ENCODE peak calls at places on chromosomes 11 and 22, in six cellular contexts. One of them, this sample, is unnamed.

GRCh38 chr11:35897019-35897418 is 46.8 kb upstream of the LDLRAD3 start:
- DNase-seq in lower lobe of right lung: no peak
- DNase-seq in left lung: no peak
- DNase-seq in Caco-2: no peak
- DNase-seq in HFF-Myc: no peak
- DNase-seq in psoas muscle: no peak
- DNase-seq in this sample: no peak

GRCh38 chr11:131137046-131137445 is 220.8 kb upstream of the SNX19 start:
- DNase-seq in lower lobe of right lung: no peak
- DNase-seq in HFF-Myc: no peak
- DNase-seq in Caco-2: no peak
- DNase-seq in psoas muscle: no peak
- DNase-seq in left lung: no peak
- DNase-seq in this sample: no peak

GRCh38 chr11:46889251-46889650 is 29.1 kb downstream of the LRP4 start:
- DNase-seq in Caco-2: no peak
- DNase-seq in lower lobe of right lung: no peak
- DNase-seq in psoas muscle: no peak
- DNase-seq in left lung: no peak
- DNase-seq in HFF-Myc: no peak
- DNase-seq in this sample: no peak

GRCh38 chr11:2562181-2562581 is 117.4 kb downstream of the KCNQ1 start:
- DNase-seq in Caco-2: no peak
- DNase-seq in left lung: peak; percentile 72
- DNase-seq in lower lobe of right lung: peak; percentile 44
- DNase-seq in psoas muscle: peak; percentile 36
- DNase-seq in HFF-Myc: no peak
- DNase-seq in this sample: no peak

GRCh38 chr22:46801826-46802607 is 39.6 kb downstream of the TBC1D22A start:
- DNase-seq in Caco-2: no peak
- DNase-seq in psoas muscle: no peak
- DNase-seq in lower lobe of right lung: peak; percentile 72
- DNase-seq in left lung: peak; percentile 65
- DNase-seq in HFF-Myc: no peak
- DNase-seq in this sample: no peak

GRCh38 chr22:33803371-33803770 is 116.9 kb downstream of the LARGE1 start:
- DNase-seq in psoas muscle: no peak
- DNase-seq in Caco-2: no peak
- DNase-seq in HFF-Myc: peak; percentile 62
- DNase-seq in lower lobe of right lung: no peak
- DNase-seq in left lung: no peak
- DNase-seq in this sample: no peak

GRCh38 chr11:71979582-71979981 is 19.1 kb upstream of the IL18BP start:
- DNase-seq in left lung: no peak
- DNase-seq in Caco-2: no peak
- DNase-seq in psoas muscle: no peak
- DNase-seq in lower lobe of right lung: no peak
- DNase-seq in HFF-Myc: no peak
- DNase-seq in this sample: no peak

GRCh38 chr11:116984186-116984585 is 114.0 kb downstream of the SIK3 start:
- DNase-seq in lower lobe of right lung: no peak
- DNase-seq in psoas muscle: no peak
- DNase-seq in HFF-Myc: no peak
- DNase-seq in left lung: no peak
- DNase-seq in Caco-2: no peak
- DNase-seq in this sample: no peak

GRCh38 chr11:134524201-134524600 is 112.2 kb upstream of the B3GAT1 start:
- DNase-seq in HFF-Myc: no peak
- DNase-seq in lower lobe of right lung: peak; percentile 26
- DNase-seq in psoas muscle: peak; percentile 11
- DNase-seq in Caco-2: no peak
- DNase-seq in left lung: peak; percentile 34
- DNase-seq in this sample: no peak

GRCh38 chr11:7918141-7918540 is 12.9 kb downstream of the OR10A6 start:
- DNase-seq in HFF-Myc: no peak
- DNase-seq in Caco-2: no peak
- DNase-seq in lower lobe of right lung: no peak
- DNase-seq in psoas muscle: no peak
- DNase-seq in left lung: no peak
- DNase-seq in this sample: no peak

GRCh38 chr11:44509291-44509690 is 56.2 kb upstream of the CD82 start:
- DNase-seq in HFF-Myc: no peak
- DNase-seq in Caco-2: no peak
- DNase-seq in lower lobe of right lung: no peak
- DNase-seq in left lung: no peak
- DNase-seq in psoas muscle: no peak
- DNase-seq in this sample: no peak

GRCh38 chr11:122002926-122003325 is 113.1 kb downstream of the BLID start:
- DNase-seq in HFF-Myc: no peak
- DNase-seq in Caco-2: no peak
- DNase-seq in psoas muscle: no peak
- DNase-seq in lower lobe of right lung: no peak
- DNase-seq in left lung: no peak
- DNase-seq in this sample: no peak

GRCh38 chr11:130522284-130522961 is 74.0 kb downstream of the ADAMTS15 start:
- DNase-seq in lower lobe of right lung: peak; percentile 82
- DNase-seq in psoas muscle: peak; percentile 96
- DNase-seq in Caco-2: peak; percentile 62
- DNase-seq in HFF-Myc: peak; percentile 42
- DNase-seq in left lung: peak; percentile 86
- DNase-seq in this sample: no peak

GRCh38 chr11:14764899-14765527 is 121.4 kb downstream of the PDE3B start:
- DNase-seq in HFF-Myc: no peak
- DNase-seq in lower lobe of right lung: no peak
- DNase-seq in psoas muscle: no peak
- DNase-seq in Caco-2: no peak
- DNase-seq in left lung: no peak
- DNase-seq in this sample: peak; percentile 63

GRCh38 chr11:73983764-73984543 is 1.3 kb upstream of the UCP2 start:
- DNase-seq in lower lobe of right lung: no peak
- DNase-seq in Caco-2: peak; percentile 59
- DNase-seq in HFF-Myc: no peak
- DNase-seq in psoas muscle: peak; percentile 43
- DNase-seq in left lung: no peak
- DNase-seq in this sample: no peak

GRCh38 chr11:116990061-116990473 is 108.2 kb downstream of the SIK3 start:
- DNase-seq in psoas muscle: no peak
- DNase-seq in lower lobe of right lung: no peak
- DNase-seq in HFF-Myc: no peak
- DNase-seq in left lung: no peak
- DNase-seq in Caco-2: peak; percentile 51
- DNase-seq in this sample: no peak

GRCh38 chr11:61793084-61793828 is 545 bp downstream of the FEN1 start:
- DNase-seq in Caco-2: peak; percentile 35
- DNase-seq in lower lobe of right lung: no peak
- DNase-seq in HFF-Myc: no peak
- DNase-seq in left lung: no peak
- DNase-seq in psoas muscle: peak; percentile 44
- DNase-seq in this sample: no peak

GRCh38 chr11:61792310-61793083 is at the start of the genes FEN1 and TMEM258:
- DNase-seq in lower lobe of right lung: peak; percentile 95
- DNase-seq in psoas muscle: peak; percentile 94
- DNase-seq in HFF-Myc: peak; percentile 77
- DNase-seq in Caco-2: peak; percentile 90
- DNase-seq in left lung: peak; percentile 99
- DNase-seq in this sample: peak; percentile 94

GRCh38 chr11:61794579-61794978 is 1.9 kb downstream of the FEN1 start:
- DNase-seq in psoas muscle: no peak
- DNase-seq in lower lobe of right lung: no peak
- DNase-seq in left lung: no peak
- DNase-seq in HFF-Myc: no peak
- DNase-seq in Caco-2: no peak
- DNase-seq in this sample: no peak

GRCh38 chr11:61793829-61794204 is 1.1 kb downstream of the FEN1 start:
- DNase-seq in lower lobe of right lung: no peak
- DNase-seq in psoas muscle: peak; percentile 11
- DNase-seq in HFF-Myc: no peak
- DNase-seq in left lung: no peak
- DNase-seq in Caco-2: no peak
- DNase-seq in this sample: no peak

GRCh38 chr11:61791737-61792309 is 576 bp downstream of the TMEM258 start:
- DNase-seq in Caco-2: peak; percentile 75
- DNase-seq in left lung: no peak
- DNase-seq in lower lobe of right lung: peak; percentile 68
- DNase-seq in psoas muscle: peak; percentile 74
- DNase-seq in HFF-Myc: peak; percentile 73
- DNase-seq in this sample: peak; percentile 79
- TF ChIP-seq CTCF in Caco-2: peak; percentile 10
- TF ChIP-seq CTCF in left lung: no peak
- TF ChIP-seq CTCF in lower lobe of right lung: no peak
- TF ChIP-seq CTCF in psoas muscle: no peak
- TF ChIP-seq CTCF in HFF-Myc: no peak
- TF ChIP-seq CTCF in this sample: no peak

GRCh38 chr11:85961130-85961529 is 105.9 kb downstream of the CCDC83 start:
- DNase-seq in lower lobe of right lung: no peak
- DNase-seq in HFF-Myc: no peak
- DNase-seq in psoas muscle: no peak
- DNase-seq in Caco-2: no peak
- DNase-seq in left lung: no peak
- DNase-seq in this sample: no peak
- TF ChIP-seq CTCF in lower lobe of right lung: no peak
- TF ChIP-seq CTCF in HFF-Myc: no peak
- TF ChIP-seq CTCF in psoas muscle: no peak
- TF ChIP-seq CTCF in Caco-2: no peak
- TF ChIP-seq CTCF in left lung: no peak
- TF ChIP-seq CTCF in this sample: no peak

GRCh38 chr11:45804806-45805304 is at the start of gene SLC35C1:
- DNase-seq in Caco-2: peak; percentile 99
- DNase-seq in lower lobe of right lung: peak; percentile 98
- DNase-seq in psoas muscle: peak; percentile 98
- DNase-seq in HFF-Myc: peak; percentile 62
- DNase-seq in left lung: peak; percentile 100
- DNase-seq in this sample: peak; percentile 98
- TF ChIP-seq CTCF in Caco-2: peak; percentile 13
- TF ChIP-seq CTCF in lower lobe of right lung: peak; percentile 30
- TF ChIP-seq CTCF in psoas muscle: no peak
- TF ChIP-seq CTCF in HFF-Myc: no peak
- TF ChIP-seq CTCF in left lung: peak; percentile 7
- TF ChIP-seq CTCF in this sample: no peak

DNA sequence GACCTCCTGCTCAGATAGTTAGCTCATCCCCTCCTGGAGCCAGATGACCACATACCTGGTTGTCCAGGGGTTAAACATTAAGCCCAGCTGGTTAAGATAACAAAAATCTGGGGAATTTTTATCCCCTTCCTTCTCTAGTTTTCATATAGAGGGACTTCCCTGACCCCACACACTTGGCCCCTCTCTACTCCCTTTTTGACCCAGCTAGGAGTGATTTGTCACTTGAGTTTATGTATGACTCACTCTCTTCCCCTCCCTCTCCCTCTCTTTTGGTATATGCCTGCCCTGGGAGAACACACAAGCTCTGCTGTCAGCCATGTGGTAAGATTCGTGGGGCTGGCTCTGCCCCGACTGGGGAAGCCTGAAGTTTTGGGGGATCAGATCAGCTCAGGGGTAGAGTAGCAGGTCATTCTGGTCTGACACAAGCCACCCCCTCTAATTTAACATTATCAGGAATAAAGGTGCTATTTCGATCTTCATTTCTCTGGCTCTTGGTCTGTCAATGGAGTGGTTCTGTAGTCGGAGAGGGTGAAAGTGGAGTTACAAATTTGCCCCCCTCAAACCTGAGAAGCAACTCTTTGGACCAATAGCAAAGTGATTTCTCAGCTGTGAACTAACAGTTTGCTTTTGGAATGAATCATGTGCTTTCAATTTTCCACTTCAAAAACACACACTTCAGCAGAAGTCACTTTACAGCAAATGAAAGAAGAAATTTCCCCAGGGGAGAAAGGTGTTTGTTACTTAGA is 415.3 kb upstream of the CADM1 start:
- DNase-seq in lower lobe of right lung: no peak
- DNase-seq in Caco-2: peak; percentile 18
- DNase-seq in HFF-Myc: no peak
- DNase-seq in psoas muscle: no peak
- DNase-seq in left lung: no peak
- DNase-seq in this sample: peak; percentile 18
- TF ChIP-seq CTCF in lower lobe of right lung: no peak
- TF ChIP-seq CTCF in Caco-2: no peak
- TF ChIP-seq CTCF in HFF-Myc: no peak
- TF ChIP-seq CTCF in psoas muscle: no peak
- TF ChIP-seq CTCF in left lung: no peak
- TF ChIP-seq CTCF in this sample: no peak

DNA sequence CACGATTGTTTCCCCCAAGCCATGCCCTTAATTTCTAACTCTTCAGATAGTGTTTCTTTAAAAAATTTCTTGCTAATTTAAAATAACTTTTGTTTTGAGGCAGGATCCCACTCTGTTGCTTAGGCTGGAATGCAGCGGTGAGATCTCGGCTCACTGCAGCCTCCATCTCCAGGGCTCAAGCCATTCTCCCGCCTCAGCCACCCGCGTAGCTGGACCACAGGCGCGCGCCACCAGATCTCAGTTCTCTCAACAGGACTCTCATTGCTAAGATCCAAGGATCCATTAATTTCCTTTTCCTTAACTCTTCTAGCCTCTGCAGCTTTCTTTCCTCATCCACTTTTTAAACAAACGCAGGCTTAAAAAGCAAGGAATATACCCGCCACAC is 323 bp upstream of the MED17 start:
- DNase-seq in Caco-2: no peak
- DNase-seq in lower lobe of right lung: no peak
- DNase-seq in left lung: no peak
- DNase-seq in HFF-Myc: no peak
- DNase-seq in psoas muscle: no peak
- DNase-seq in this sample: no peak
- TF ChIP-seq CTCF in Caco-2: no peak
- TF ChIP-seq CTCF in lower lobe of right lung: no peak
- TF ChIP-seq CTCF in left lung: no peak
- TF ChIP-seq CTCF in HFF-Myc: no peak
- TF ChIP-seq CTCF in psoas muscle: no peak
- TF ChIP-seq CTCF in this sample: no peak

GRCh38 chr22:26172389-26172990 is 3.2 kb downstream of the SEZ6L start:
- DNase-seq in HFF-Myc: no peak
- DNase-seq in lower lobe of right lung: no peak
- DNase-seq in left lung: no peak
- DNase-seq in psoas muscle: peak; percentile 58
- DNase-seq in Caco-2: peak; percentile 68
- DNase-seq in this sample: peak; percentile 57
- TF ChIP-seq CTCF in HFF-Myc: peak; percentile 86
- TF ChIP-seq CTCF in lower lobe of right lung: peak; percentile 54
- TF ChIP-seq CTCF in left lung: peak; percentile 38
- TF ChIP-seq CTCF in psoas muscle: peak; percentile 62
- TF ChIP-seq CTCF in Caco-2: peak; percentile 84
- TF ChIP-seq CTCF in this sample: peak; percentile 71